ENCODE peak calls at places on chromosome 12, in ten cellular contexts. One of them, this sample, is unnamed.

GRCh38 chr12:70507442-70507841 is 129.8 kb downstream of the PTPRB start:
- DNase-seq in breast epithelium: no peak
- DNase-seq in K562: no peak
- DNase-seq in heart left ventricle: no peak
- DNase-seq in tibial nerve: no peak
- DNase-seq in endothelial cell of umbilical vein: peak; percentile 94
- DNase-seq in right lobe of liver: no peak
- DNase-seq in uterus: no peak
- DNase-seq in HCT116: no peak
- DNase-seq in stomach: no peak
- DNase-seq in this sample: no peak

GRCh38 chr12:11723993-11724392 is 74.5 kb downstream of the ETV6 start:
- DNase-seq in K562: no peak
- DNase-seq in heart left ventricle: no peak
- DNase-seq in uterus: no peak
- DNase-seq in breast epithelium: no peak
- DNase-seq in HCT116: no peak
- DNase-seq in stomach: no peak
- DNase-seq in tibial nerve: no peak
- DNase-seq in endothelial cell of umbilical vein: no peak
- DNase-seq in right lobe of liver: no peak
- DNase-seq in this sample: peak; percentile 63

GRCh38 chr12:119839201-119839600 is 37.9 kb downstream of the CIT start:
- DNase-seq in uterus: no peak
- DNase-seq in HCT116: no peak
- DNase-seq in stomach: no peak
- DNase-seq in right lobe of liver: no peak
- DNase-seq in K562: no peak
- DNase-seq in breast epithelium: no peak
- DNase-seq in tibial nerve: no peak
- DNase-seq in endothelial cell of umbilical vein: no peak
- DNase-seq in heart left ventricle: no peak
- DNase-seq in this sample: no peak

GRCh38 chr12:89556976-89557375 is 31.1 kb upstream of the POC1B start:
- DNase-seq in right lobe of liver: no peak
- DNase-seq in HCT116: peak; percentile 45
- DNase-seq in heart left ventricle: no peak
- DNase-seq in breast epithelium: no peak
- DNase-seq in uterus: no peak
- DNase-seq in K562: no peak
- DNase-seq in stomach: no peak
- DNase-seq in tibial nerve: no peak
- DNase-seq in endothelial cell of umbilical vein: peak; percentile 35
- DNase-seq in this sample: no peak

GRCh38 chr12:129531004-129531403 is 372.8 kb downstream of the TMEM132D start:
- DNase-seq in K562: no peak
- DNase-seq in uterus: no peak
- DNase-seq in HCT116: no peak
- DNase-seq in heart left ventricle: no peak
- DNase-seq in tibial nerve: no peak
- DNase-seq in breast epithelium: no peak
- DNase-seq in endothelial cell of umbilical vein: no peak
- DNase-seq in stomach: peak; percentile 60
- DNase-seq in right lobe of liver: no peak
- DNase-seq in this sample: peak; percentile 35

GRCh38 chr12:57772429-57773322 is at the start of gene EEF1AKMT3:
- DNase-seq in breast epithelium: peak; percentile 71
- DNase-seq in endothelial cell of umbilical vein: peak; percentile 64
- DNase-seq in stomach: peak; percentile 70
- DNase-seq in right lobe of liver: peak; percentile 77
- DNase-seq in uterus: peak; percentile 63
- DNase-seq in heart left ventricle: peak; percentile 74
- DNase-seq in tibial nerve: no peak
- DNase-seq in HCT116: no peak
- DNase-seq in K562: peak; percentile 69
- DNase-seq in this sample: peak; percentile 81

GRCh38 chr12:68780731-68781130 is 27.2 kb upstream of the MDM2 start:
- DNase-seq in K562: no peak
- DNase-seq in right lobe of liver: no peak
- DNase-seq in breast epithelium: no peak
- DNase-seq in stomach: no peak
- DNase-seq in uterus: no peak
- DNase-seq in HCT116: no peak
- DNase-seq in heart left ventricle: no peak
- DNase-seq in tibial nerve: no peak
- DNase-seq in endothelial cell of umbilical vein: no peak
- DNase-seq in this sample: no peak

GRCh38 chr12:132617135-132617701 is 1.4 kb upstream of the P2RX2 start:
- DNase-seq in breast epithelium: no peak
- DNase-seq in heart left ventricle: no peak
- DNase-seq in stomach: no peak
- DNase-seq in right lobe of liver: no peak
- DNase-seq in endothelial cell of umbilical vein: no peak
- DNase-seq in tibial nerve: no peak
- DNase-seq in uterus: no peak
- DNase-seq in HCT116: no peak
- DNase-seq in K562: no peak
- DNase-seq in this sample: no peak

GRCh38 chr12:114263031-114263825 is 142.7 kb downstream of the TBX5 start:
- DNase-seq in endothelial cell of umbilical vein: no peak
- DNase-seq in right lobe of liver: no peak
- DNase-seq in stomach: no peak
- DNase-seq in uterus: no peak
- DNase-seq in breast epithelium: no peak
- DNase-seq in HCT116: no peak
- DNase-seq in heart left ventricle: no peak
- DNase-seq in K562: no peak
- DNase-seq in tibial nerve: no peak
- DNase-seq in this sample: no peak

GRCh38 chr12:56763753-56764657 is 881 bp downstream of the HSD17B6 start:
- DNase-seq in uterus: no peak
- DNase-seq in right lobe of liver: no peak
- DNase-seq in stomach: no peak
- DNase-seq in K562: no peak
- DNase-seq in tibial nerve: no peak
- DNase-seq in endothelial cell of umbilical vein: no peak
- DNase-seq in HCT116: no peak
- DNase-seq in heart left ventricle: no peak
- DNase-seq in breast epithelium: no peak
- DNase-seq in this sample: no peak

GRCh38 chr12:130835011-130835410 is 4.0 kb downstream of the STX2 start:
- DNase-seq in heart left ventricle: no peak
- DNase-seq in breast epithelium: no peak
- DNase-seq in stomach: no peak
- DNase-seq in uterus: no peak
- DNase-seq in tibial nerve: no peak
- DNase-seq in HCT116: no peak
- DNase-seq in K562: no peak
- DNase-seq in right lobe of liver: no peak
- DNase-seq in endothelial cell of umbilical vein: no peak
- DNase-seq in this sample: no peak

GRCh38 chr12:130839770-130840355 is 813 bp upstream of the STX2 start:
- DNase-seq in breast epithelium: no peak
- DNase-seq in uterus: no peak
- DNase-seq in right lobe of liver: no peak
- DNase-seq in tibial nerve: no peak
- DNase-seq in heart left ventricle: no peak
- DNase-seq in endothelial cell of umbilical vein: no peak
- DNase-seq in stomach: no peak
- DNase-seq in HCT116: no peak
- DNase-seq in K562: no peak
- DNase-seq in this sample: no peak

GRCh38 chr12:130835436-130835835 is 3.6 kb downstream of the STX2 start:
- DNase-seq in right lobe of liver: no peak
- DNase-seq in heart left ventricle: no peak
- DNase-seq in K562: no peak
- DNase-seq in HCT116: no peak
- DNase-seq in endothelial cell of umbilical vein: no peak
- DNase-seq in breast epithelium: no peak
- DNase-seq in uterus: no peak
- DNase-seq in tibial nerve: no peak
- DNase-seq in stomach: no peak
- DNase-seq in this sample: no peak

GRCh38 chr12:130838284-130838950 is 633 bp downstream of the STX2 start:
- DNase-seq in K562: peak; percentile 78
- DNase-seq in heart left ventricle: peak; percentile 50
- DNase-seq in breast epithelium: no peak
- DNase-seq in stomach: peak; percentile 38
- DNase-seq in endothelial cell of umbilical vein: peak; percentile 26
- DNase-seq in uterus: no peak
- DNase-seq in tibial nerve: no peak
- DNase-seq in HCT116: no peak
- DNase-seq in right lobe of liver: peak; percentile 92
- DNase-seq in this sample: peak; percentile 57

GRCh38 chr12:130838951-130839769 is at the start of gene STX2:
- DNase-seq in endothelial cell of umbilical vein: peak; percentile 88
- DNase-seq in uterus: peak; percentile 92
- DNase-seq in breast epithelium: peak; percentile 76
- DNase-seq in tibial nerve: peak; percentile 83
- DNase-seq in K562: peak; percentile 97
- DNase-seq in heart left ventricle: peak; percentile 86
- DNase-seq in right lobe of liver: peak; percentile 93
- DNase-seq in stomach: peak; percentile 88
- DNase-seq in HCT116: peak; percentile 54
- DNase-seq in this sample: peak; percentile 92
- TF ChIP-seq POLR2A in endothelial cell of umbilical vein: no peak
- TF ChIP-seq POLR2A in uterus: no peak
- TF ChIP-seq POLR2A in breast epithelium: no peak
- TF ChIP-seq POLR2A in tibial nerve: peak; percentile 60
- TF ChIP-seq POLR2A in K562: peak; percentile 52
- TF ChIP-seq POLR2A in heart left ventricle: peak; percentile 25
- TF ChIP-seq POLR2A in right lobe of liver: no peak
- TF ChIP-seq POLR2A in stomach: no peak
- TF ChIP-seq POLR2A in HCT116: peak; percentile 45
- TF ChIP-seq POLR2A in this sample: no peak

DNA sequence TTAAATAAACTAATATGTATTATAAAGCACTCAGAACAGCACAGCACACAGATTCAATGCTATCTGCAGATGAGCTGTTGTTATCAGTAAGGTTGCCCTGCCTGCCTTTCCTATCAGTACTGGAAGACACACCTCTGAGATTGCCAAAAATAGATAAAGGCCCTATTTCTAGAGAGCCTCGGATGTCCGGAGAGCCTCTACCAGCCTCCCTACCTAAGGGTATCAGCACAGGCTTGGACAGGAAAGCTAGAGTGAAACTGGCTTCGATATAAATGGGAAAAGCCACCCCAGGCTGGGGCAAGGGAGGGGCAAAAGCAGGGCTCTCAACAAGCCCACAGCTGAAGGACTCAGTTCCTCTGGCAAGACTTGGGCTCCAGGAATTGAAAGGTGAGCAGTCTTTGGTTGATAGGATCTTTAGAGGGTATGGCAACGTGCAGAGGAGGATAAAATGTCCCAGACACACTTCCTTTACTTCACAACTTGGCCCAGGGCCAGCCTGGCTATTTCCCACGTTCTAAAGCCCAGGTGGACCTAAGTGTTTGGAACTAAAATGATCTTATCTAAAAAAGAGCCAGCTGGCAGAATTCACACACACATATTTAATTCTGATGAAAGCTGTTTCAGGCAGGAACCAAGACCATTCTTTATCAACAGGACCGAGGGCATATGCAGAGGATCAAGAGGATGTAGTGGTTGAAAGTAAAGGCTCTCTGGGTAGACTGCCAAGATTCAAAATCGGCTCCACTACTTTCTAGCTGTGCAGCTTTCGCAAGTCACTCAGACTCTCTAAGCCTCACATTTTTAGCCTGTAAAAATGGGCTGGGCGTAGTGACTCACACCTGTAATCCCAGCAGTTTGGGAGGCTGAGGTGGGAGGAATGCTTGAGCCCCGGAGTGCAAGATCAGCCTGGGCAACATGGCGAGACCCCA is 37.8 kb upstream of the ITPR2 start:
- DNase-seq in HCT116: peak; percentile 33
- DNase-seq in right lobe of liver: no peak
- DNase-seq in tibial nerve: no peak
- DNase-seq in breast epithelium: no peak
- DNase-seq in stomach: peak; percentile 77
- DNase-seq in K562: no peak
- DNase-seq in heart left ventricle: peak; percentile 30
- DNase-seq in uterus: no peak
- DNase-seq in endothelial cell of umbilical vein: peak; percentile 96
- DNase-seq in this sample: peak; percentile 94
- H3K27ac ChIP-seq in HCT116: no peak overlapping the region
- H3K27ac ChIP-seq in right lobe of liver: no peak overlapping the region
- H3K27ac ChIP-seq in tibial nerve: no peak overlapping the region
- H3K27ac ChIP-seq in breast epithelium: peak overlapping the region; percentile 31
- H3K27ac ChIP-seq in stomach: peak overlapping the region; percentile 71
- H3K27ac ChIP-seq in K562: no peak overlapping the region
- H3K27ac ChIP-seq in heart left ventricle: peak overlapping the region; percentile 4
- H3K27ac ChIP-seq in uterus: no peak overlapping the region
- H3K27ac ChIP-seq in endothelial cell of umbilical vein: peak overlapping the region; percentile 47
- H3K27ac ChIP-seq in this sample: peak overlapping the region; percentile 87

GRCh38 chr12:6903712-6904111 is 910 bp upstream of the LRRC23 start:
- DNase-seq in breast epithelium: no peak
- DNase-seq in heart left ventricle: no peak
- DNase-seq in K562: no peak
- DNase-seq in endothelial cell of umbilical vein: no peak
- DNase-seq in uterus: no peak
- DNase-seq in tibial nerve: no peak
- DNase-seq in stomach: no peak
- DNase-seq in HCT116: no peak
- DNase-seq in right lobe of liver: no peak
- DNase-seq in this sample: no peak
- TF ChIP-seq CTCF in breast epithelium: no peak
- TF ChIP-seq CTCF in heart left ventricle: no peak
- TF ChIP-seq CTCF in K562: no peak
- TF ChIP-seq CTCF in endothelial cell of umbilical vein: no peak
- TF ChIP-seq CTCF in uterus: no peak
- TF ChIP-seq CTCF in tibial nerve: no peak
- TF ChIP-seq CTCF in stomach: no peak
- TF ChIP-seq CTCF in HCT116: no peak
- TF ChIP-seq CTCF in right lobe of liver: no peak
- TF ChIP-seq CTCF in this sample: no peak

DNA sequence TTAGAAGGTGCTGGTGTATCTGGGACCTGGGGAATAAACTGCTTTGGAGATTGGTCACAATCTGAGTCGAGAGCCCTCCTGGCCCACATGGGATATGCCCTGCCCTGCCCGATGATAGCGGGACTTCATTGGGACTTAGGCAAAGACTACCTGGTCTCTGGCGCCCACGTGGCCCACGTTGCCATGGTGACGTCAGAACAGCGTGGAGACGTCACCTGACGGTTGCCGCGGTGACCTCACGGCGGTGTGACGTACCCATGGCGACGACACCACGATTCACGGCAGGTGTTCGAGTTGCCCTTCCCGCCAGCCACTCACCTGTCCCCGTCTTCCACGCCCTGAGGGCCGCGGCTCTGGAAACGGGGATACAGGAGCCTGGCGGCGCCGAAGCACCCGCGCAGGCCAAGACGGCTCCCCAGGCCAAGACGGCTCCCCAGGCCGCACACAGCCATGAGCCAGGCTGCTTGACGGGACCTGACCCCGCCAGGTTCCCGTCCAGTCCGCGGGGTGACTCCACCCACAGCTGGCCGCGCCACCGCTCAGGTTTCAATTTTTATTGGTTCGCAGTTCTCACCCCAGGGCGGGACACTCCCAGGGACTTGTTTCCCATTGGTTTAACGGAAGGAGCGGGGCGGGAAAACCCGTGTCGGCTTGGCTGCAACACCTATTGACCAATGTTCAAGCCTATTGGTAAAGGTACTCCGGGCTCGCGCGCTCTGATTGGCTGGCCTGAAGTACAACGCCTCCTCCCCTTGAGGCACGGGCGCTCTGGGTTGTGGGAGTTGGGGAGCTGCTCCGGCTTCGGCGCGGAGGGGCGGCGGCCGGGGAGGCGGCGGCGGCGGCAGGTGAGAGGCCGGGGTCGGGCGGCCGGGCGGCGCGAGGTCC is at the start of the genes MMAB and MVK:
- DNase-seq in heart left ventricle: peak; percentile 99
- DNase-seq in tibial nerve: peak; percentile 99
- DNase-seq in right lobe of liver: peak; percentile 100
- DNase-seq in HCT116: peak; percentile 99
- DNase-seq in endothelial cell of umbilical vein: peak; percentile 99
- DNase-seq in breast epithelium: peak; percentile 100
- DNase-seq in stomach: peak; percentile 99
- DNase-seq in uterus: peak; percentile 98
- DNase-seq in K562: peak; percentile 97
- DNase-seq in this sample: peak; percentile 99
- TF ChIP-seq POLR2A in heart left ventricle: peak; percentile 50
- TF ChIP-seq POLR2A in tibial nerve: peak; percentile 53
- TF ChIP-seq POLR2A in right lobe of liver: peak; percentile 74
- TF ChIP-seq POLR2A in HCT116: peak; percentile 29
- TF ChIP-seq POLR2A in endothelial cell of umbilical vein: peak; percentile 73
- TF ChIP-seq POLR2A in breast epithelium: no peak
- TF ChIP-seq POLR2A in stomach: no peak
- TF ChIP-seq POLR2A in uterus: peak; percentile 21
- TF ChIP-seq POLR2A in K562: peak; percentile 94
- TF ChIP-seq POLR2A in this sample: peak; percentile 85

This sample was measured in body of pancreas.